ENCODE peak calls at places on chromosome 1, in ten cellular contexts. F, Q, C, J, Y, U, W, V, G and X are unnamed samples.

GRCh38 chr1:164748253-164748899 is 189.4 kb downstream of the PBX1 start:
- DNase-seq in F (peak; percentile 97), Q (peak; percentile 99), C (no peak), J (no peak), Y (no peak), U (no peak), W (peak; percentile 73), V (no peak), G (no peak), X (no peak)

GRCh38 chr1:235421751-235422150 is 54.5 kb downstream of the TBCE start:
- DNase-seq in F (no peak), Q (no peak), C (no peak), J (no peak), Y (no peak), U (no peak), W (no peak), V (no peak), G (no peak), X (no peak)

GRCh38 chr1:235650341-235651169 is 971 bp upstream of the GNG4 start:
- DNase-seq in F (peak; percentile 22), Q (no peak), C (no peak), J (no peak), Y (peak; percentile 85), U (peak; percentile 57), W (peak; percentile 71), V (no peak), G (peak; percentile 29), X (peak; percentile 10)

GRCh38 chr1:93623875-93624274 is 57.8 kb downstream of the BCAR3 start:
- DNase-seq in F (peak; percentile 93), Q (peak; percentile 77), C (no peak), J (no peak), Y (no peak), U (no peak), W (no peak), V (no peak), G (no peak), X (no peak)

GRCh38 chr1:30974536-30974935 is 66.0 kb upstream of the SDC3 start:
- DNase-seq in F (no peak), Q (no peak), C (no peak), J (no peak), Y (no peak), U (no peak), W (no peak), V (no peak), G (no peak), X (no peak)

GRCh38 chr1:160400284-160400645 is at the start of gene VANGL2:
- DNase-seq in F (peak; percentile 14), Q (peak; percentile 41), C (no peak), J (peak; percentile 29), Y (peak; percentile 98), U (peak; percentile 83), W (peak; percentile 93), V (peak; percentile 80), G (peak; percentile 95), X (peak; percentile 68)

GRCh38 chr1:165807613-165808012 is 19.8 kb upstream of the UCK2 start:
- DNase-seq in F (no peak), Q (no peak), C (no peak), J (no peak), Y (no peak), U (no peak), W (no peak), V (no peak), G (no peak), X (no peak)

GRCh38 chr1:11681071-11681771 is at the start of gene MAD2L2:
- DNase-seq in F (peak; percentile 93), Q (peak; percentile 75), C (peak; percentile 31), J (peak; percentile 84), Y (peak; percentile 95), U (peak; percentile 90), W (peak; percentile 90), V (peak; percentile 83), G (peak; percentile 77), X (peak; percentile 90)

GRCh38 chr1:215748431-215748830 is 181.3 kb downstream of the KCTD3 start:
- DNase-seq in F (no peak), Q (peak; percentile 1), C (no peak), J (no peak), Y (no peak), U (no peak), W (no peak), V (no peak), G (no peak), X (no peak)

GRCh38 chr1:38502772-38503171 is 356.8 kb downstream of the RRAGC start:
- DNase-seq in F (no peak), Q (no peak), C (no peak), J (no peak), Y (peak; percentile 61), U (no peak), W (peak; percentile 47), V (no peak), G (peak; percentile 23), X (no peak)

GRCh38 chr1:27789511-27790154 is 16.6 kb downstream of the STX12 start:
- DNase-seq in F (peak; percentile 23), Q (peak; percentile 57), C (no peak), J (no peak), Y (no peak), U (no peak), W (peak; percentile 4), V (no peak), G (no peak), X (no peak)

GRCh38 chr1:25035523-25036116 is 105.5 kb upstream of the RUNX3 start:
- DNase-seq in F (no peak), Q (no peak), C (no peak), J (no peak), Y (no peak), U (no peak), W (no peak), V (no peak), G (no peak), X (no peak)

GRCh38 chr1:39434797-39435395 is 56.5 kb upstream of the BMP8A start:
- DNase-seq in F (no peak), Q (peak; percentile 47), C (no peak), J (no peak), Y (no peak), U (no peak), W (no peak), V (no peak), G (no peak), X (no peak)

GRCh38 chr1:93958351-93959101 is 49.3 kb upstream of the GCLM start:
- DNase-seq in F (no peak), Q (no peak), C (no peak), J (no peak), Y (no peak), U (no peak), W (no peak), V (no peak), G (no peak), X (no peak)

GRCh38 chr1:188986751-188987417 is 1490.8 kb downstream of the BRINP3 start:
- DNase-seq in F (peak; percentile 0), Q (no peak), C (no peak), J (no peak), Y (no peak), U (no peak), W (no peak), V (no peak), G (no peak), X (no peak)

GRCh38 chr1:224175615-224176014 is 7.4 kb upstream of the DEGS1 start:
- DNase-seq in F (peak; percentile 52), Q (peak; percentile 5), C (no peak), J (no peak), Y (peak; percentile 56), U (no peak), W (peak; percentile 72), V (peak; percentile 10), G (peak; percentile 66), X (peak; percentile 10)

GRCh38 chr1:67149179-67149770 is 14.5 kb upstream of the C1orf141 start:
- DNase-seq in F (peak; percentile 83), Q (peak; percentile 82), C (peak; percentile 46), J (peak; percentile 56), Y (peak; percentile 69), U (peak; percentile 78), W (peak; percentile 90), V (peak; percentile 41), G (peak; percentile 53), X (peak; percentile 77)

GRCh38 chr1:48610628-48611542 is 138.9 kb upstream of the SPATA6 start:
- DNase-seq in F (no peak), Q (no peak), C (no peak), J (no peak), Y (no peak), U (no peak), W (peak; percentile 41), V (peak; percentile 56), G (no peak), X (peak; percentile 51)

GRCh38 chr1:236063919-236064673 is 794 bp downstream of the NID1 start:
- DNase-seq in F (peak; percentile 75), Q (peak; percentile 63), C (no peak), J (no peak), Y (peak; percentile 35), U (peak; percentile 50), W (peak; percentile 85), V (peak; percentile 62), G (peak; percentile 48), X (peak; percentile 68)

GRCh38 chr1:67431156-67431765 is 1.1 kb upstream of the SERBP1 start:
- DNase-seq in F (no peak), Q (no peak), C (no peak), J (no peak), Y (no peak), U (no peak), W (no peak), V (no peak), G (no peak), X (no peak)

GRCh38 chr1:41526956-41527561 is 42.6 kb upstream of the EDN2 start:
- DNase-seq in F (no peak), Q (no peak), C (no peak), J (no peak), Y (no peak), U (no peak), W (no peak), V (no peak), G (no peak), X (no peak)

GRCh38 chr1:102628008-102628736 is 480.1 kb downstream of the COL11A1 start:
- DNase-seq in F (no peak), Q (no peak), C (no peak), J (no peak), Y (no peak), U (no peak), W (peak; percentile 11), V (peak; percentile 5), G (no peak), X (peak; percentile 41)

GRCh38 chr1:64915381-64916274 is 50.7 kb downstream of the JAK1 start:
- DNase-seq in F (peak; percentile 82), Q (peak; percentile 94), C (no peak), J (no peak), Y (peak; percentile 69), U (peak; percentile 68), W (peak; percentile 53), V (no peak), G (no peak), X (no peak)

GRCh38 chr1:164184273-164184672 is 374.7 kb upstream of the PBX1 start:
- DNase-seq in F (no peak), Q (no peak), C (no peak), J (no peak), Y (no peak), U (peak; percentile 38), W (no peak), V (no peak), G (no peak), X (no peak)

GRCh38 chr1:20365421-20366075 is 74.9 kb downstream of the VWA5B1 start:
- DNase-seq in F (no peak), Q (no peak), C (no peak), J (no peak), Y (no peak), U (no peak), W (no peak), V (no peak), G (no peak), X (no peak)

GRCh38 chr1:58908539-58909161 is 124.8 kb upstream of the JUN start:
- DNase-seq in F (peak; percentile 60), Q (peak; percentile 42), C (no peak), J (no peak), Y (no peak), U (no peak), W (no peak), V (no peak), G (no peak), X (no peak)

GRCh38 chr1:190000365-190000872 is 477.2 kb downstream of the BRINP3 start:
- DNase-seq in F (peak; percentile 1), Q (peak; percentile 71), C (no peak), J (no peak), Y (no peak), U (no peak), W (no peak), V (no peak), G (no peak), X (no peak)

GRCh38 chr1:178417858-178418257 is 78.9 kb downstream of the CLEC20A start:
- DNase-seq in F (peak; percentile 90), Q (peak; percentile 91), C (no peak), J (no peak), Y (no peak), U (no peak), W (no peak), V (no peak), G (no peak), X (no peak)